ENCODE peak calls at places on chromosomes 11 and 22, in eight cellular contexts. D is posterior cingulate gyrus; J is right cardiac atrium; N is astrocyte of the spinal cord; Q is activated CD4-positive, alpha-beta T cell treated with anti-CD3 and anti-CD28 coated beads, Interleukin-2, amount 50 U/mL, for 48 hours; Z is LoVo; C is left cardiac atrium; M is posterior vena cava. O is an unnamed sample.

GRCh38 chr22:17217179-17217578 is 2.1 kb downstream of the ADA2 start:
- DNase-seq in D (no peak), J (no peak), N (no peak), Q (no peak), Z (no peak), C (no peak), M (no peak), O (no peak)

GRCh38 chr11:116951762-116952161 is 114.3 kb upstream of the APOA1 start:
- DNase-seq in D (no peak), J (no peak), N (no peak), Q (no peak), Z (no peak), C (no peak), M (no peak), O (no peak)

GRCh38 chr11:17343907-17344306 is 7.7 kb upstream of the NCR3LG1 start:
- DNase-seq in D (no peak), J (no peak), N (peak; percentile 83), Q (peak; percentile 34), Z (no peak), C (no peak), M (no peak), O (no peak)

GRCh38 chr11:73372371-73372993 is 3.7 kb upstream of the RELT start:
- DNase-seq in D (no peak), J (no peak), N (no peak), Q (no peak), Z (no peak), C (no peak), M (no peak), O (peak; percentile 15)

GRCh38 chr11:27545946-27546345 is 39.4 kb upstream of the LIN7C start:
- DNase-seq in D (no peak), J (no peak), N (no peak), Q (no peak), Z (no peak), C (no peak), M (no peak), O (no peak)

GRCh38 chr22:41565403-41566054 is 4.7 kb downstream of the CSDC2 start:
- DNase-seq in D (no peak), J (peak; percentile 73), N (peak; percentile 86), Q (peak; percentile 26), Z (peak; percentile 34), C (no peak), M (no peak), O (peak; percentile 34)

GRCh38 chr11:11629368-11629767 is 7.6 kb upstream of the GALNT18 start:
- DNase-seq in D (peak; percentile 39), J (no peak), N (no peak), Q (no peak), Z (no peak), C (no peak), M (no peak), O (no peak)

GRCh38 chr22:11307996-11308395 is 4220.0 kb upstream of the OR11H1 start:
- DNase-seq in D (no peak), J (no peak), N (no peak), Q (no peak), Z (no peak), C (no peak), M (peak; percentile 82), O (no peak)

GRCh38 chr11:49208006-49208721 is at the start of gene FOLH1:
- DNase-seq in D (peak; percentile 42), J (peak; percentile 75), N (no peak), Q (no peak), Z (no peak), C (peak; percentile 36), M (peak; percentile 83), O (peak; percentile 12)

GRCh38 chr22:20779813-20780148 is 5.9 kb downstream of the SERPIND1 start:
- DNase-seq in D (no peak), J (no peak), N (peak; percentile 69), Q (no peak), Z (no peak), C (no peak), M (no peak), O (no peak)

GRCh38 chr11:2577071-2578005 is 122.5 kb downstream of the KCNQ1OT1 start:
- DNase-seq in D (peak; percentile 25), J (peak; percentile 54), N (no peak), Q (no peak), Z (no peak), C (peak; percentile 21), M (peak; percentile 63), O (no peak)

GRCh38 chr11:120079750-120080610 is 57.9 kb downstream of the TRIM29 start:
- DNase-seq in D (no peak), J (peak; percentile 53), N (no peak), Q (peak; percentile 12), Z (no peak), C (no peak), M (peak; percentile 77), O (no peak)

GRCh38 chr11:93704237-93704636 is 37.1 kb downstream of the TAF1D start:
- DNase-seq in D (no peak), J (no peak), N (no peak), Q (no peak), Z (no peak), C (no peak), M (no peak), O (peak; percentile 15)

GRCh38 chr22:37001826-37002225 is 17.4 kb downstream of the TST start:
- DNase-seq in D (no peak), J (no peak), N (no peak), Q (no peak), Z (no peak), C (no peak), M (peak; percentile 59), O (no peak)

GRCh38 chr11:124595302-124595701 is 15.9 kb upstream of the PANX3 start:
- DNase-seq in D (no peak), J (no peak), N (no peak), Q (no peak), Z (no peak), C (no peak), M (no peak), O (no peak)

GRCh38 chr11:1694846-1695547 is 2.0 kb upstream of the KRTAP5-6 start:
- DNase-seq in D (no peak), J (peak; percentile 55), N (no peak), Q (no peak), Z (no peak), C (no peak), M (no peak), O (no peak)

GRCh38 chr11:17743808-17744119 is 9.2 kb downstream of the KCNC1 start:
- DNase-seq in D (no peak), J (no peak), N (peak; percentile 41), Q (no peak), Z (no peak), C (peak; percentile 1), M (no peak), O (no peak)

GRCh38 chr22:39290248-39290720 is 29.1 kb downstream of the RPL3 start:
- DNase-seq in D (no peak), J (no peak), N (no peak), Q (no peak), Z (no peak), C (no peak), M (no peak), O (peak; percentile 73)

GRCh38 chr22:31019276-31019930 is 50.3 kb downstream of the TUG1 start:
- DNase-seq in D (no peak), J (no peak), N (no peak), Q (no peak), Z (no peak), C (no peak), M (no peak), O (no peak)

GRCh38 chr11:114319716-114320328 is 23.6 kb downstream of the NNMT start:
- DNase-seq in D (no peak), J (no peak), N (peak; percentile 12), Q (no peak), Z (no peak), C (no peak), M (no peak), O (no peak)

GRCh38 chr11:15828241-15828903 is 528.0 kb downstream of the SOX6 start:
- DNase-seq in D (no peak), J (no peak), N (no peak), Q (no peak), Z (no peak), C (no peak), M (no peak), O (no peak)

GRCh38 chr11:111707039-111707690 is 59.0 kb downstream of the PPP2R1B start:
- DNase-seq in D (no peak), J (peak; percentile 86), N (peak; percentile 94), Q (no peak), Z (no peak), C (peak; percentile 64), M (no peak), O (peak; percentile 31)

GRCh38 chr11:110675548-110675947 is 36.7 kb downstream of the ARHGAP20 start:
- DNase-seq in D (no peak), J (peak; percentile 16), N (no peak), Q (no peak), Z (no peak), C (no peak), M (no peak), O (no peak)

GRCh38 chr11:125999234-125999880 is 53.5 kb downstream of the VSIG10L2 start:
- DNase-seq in D (no peak), J (no peak), N (no peak), Q (no peak), Z (no peak), C (no peak), M (no peak), O (no peak)

GRCh38 chr11:32002311-32002710 is 88.6 kb upstream of the RCN1 start:
- DNase-seq in D (no peak), J (no peak), N (no peak), Q (no peak), Z (no peak), C (no peak), M (no peak), O (no peak)

GRCh38 chr22:30116362-30117117 is 36.3 kb downstream of the HORMAD2 start:
- DNase-seq in D (no peak), J (no peak), N (peak; percentile 64), Q (no peak), Z (no peak), C (no peak), M (no peak), O (no peak)

GRCh38 chr11:335779-336665 is 15.4 kb upstream of the IFITM3 start:
- DNase-seq in D (no peak), J (peak; percentile 80), N (peak; percentile 55), Q (no peak), Z (no peak), C (peak; percentile 53), M (peak; percentile 69), O (no peak)

GRCh38 chr22:39446239-39446721 is 10.5 kb upstream of the MGAT3 start:
- DNase-seq in D (no peak), J (peak; percentile 65), N (no peak), Q (no peak), Z (no peak), C (no peak), M (no peak), O (no peak)

GRCh38 chr22:20021196-20022181 is 579 bp downstream of the TANGO2 start:
- DNase-seq in D (peak; percentile 65), J (peak; percentile 86), N (peak; percentile 20), Q (peak; percentile 28), Z (peak; percentile 12), C (peak; percentile 83), M (peak; percentile 89), O (peak; percentile 49)

GRCh38 chr22:45574069-45574703 is 71.5 kb downstream of the FBLN1 start:
- DNase-seq in D (no peak), J (peak; percentile 42), N (no peak), Q (no peak), Z (no peak), C (no peak), M (peak; percentile 83), O (no peak)

O was measured in Calu3.